ENCODE peak calls at places on chromosome 2, in six cellular contexts. Z is SK-N-SH, N is GM23248, H is PC-9, E is HCT116, U is IMR-90. L is an unnamed sample.

GRCh38 chr2:158321264-158321663 is 135.3 kb downstream of the CCDC148 start:
- DNase-seq in N (peak; percentile 23), E (peak; percentile 4), Z (no peak), H (no peak), U (peak; percentile 45), L (peak; percentile 57)

GRCh38 chr2:187169108-187169713 is 278.8 kb downstream of the CALCRL start:
- DNase-seq in N (peak; percentile 23), U (no peak), Z (no peak), H (no peak), E (no peak), L (no peak)

GRCh38 chr2:162676515-162676914 is 162.1 kb downstream of the KCNH7 start:
- DNase-seq in E (no peak), H (no peak), N (peak; percentile 0), U (no peak), Z (no peak), L (no peak)

GRCh38 chr2:102798181-102798580 is 36.4 kb downstream of the TMEM182 start:
- DNase-seq in E (no peak), H (no peak), U (no peak), N (no peak), Z (no peak), L (peak; percentile 68)

GRCh38 chr2:218282173-218282991 is 9.9 kb downstream of the TMBIM1 start:
- DNase-seq in U (peak; percentile 61), E (no peak), H (peak; percentile 96), N (peak; percentile 89), Z (peak; percentile 65), L (peak; percentile 96)

GRCh38 chr2:73291093-73291460 is 2.3 kb downstream of the EGR4 start:
- DNase-seq in E (no peak), N (peak; percentile 71), H (no peak), U (peak; percentile 46), Z (peak; percentile 33), L (peak; percentile 96)

GRCh38 chr2:179049546-179050311 is at the start of gene CCDC141:
- DNase-seq in Z (peak; percentile 23), N (no peak), U (no peak), E (no peak), H (no peak), L (no peak)

GRCh38 chr2:23199115-23199918 is 185.7 kb upstream of the KLHL29 start:
- DNase-seq in H (no peak), E (peak; percentile 24), N (peak; percentile 66), U (peak; percentile 38), Z (peak; percentile 34), L (no peak)

GRCh38 chr2:23595021-23595420 is 210.0 kb downstream of the KLHL29 start:
- DNase-seq in E (no peak), Z (no peak), U (no peak), N (no peak), H (no peak), L (no peak)

GRCh38 chr2:23624378-23624777 is 239.4 kb downstream of the KLHL29 start:
- DNase-seq in N (no peak), Z (no peak), U (no peak), H (no peak), E (peak; percentile 13), L (peak; percentile 63)

GRCh38 chr2:9805435-9806297 is 37.6 kb upstream of the TAF1B start:
- DNase-seq in N (peak; percentile 47), Z (peak; percentile 41), U (peak; percentile 84), H (no peak), E (no peak), L (peak; percentile 79)

GRCh38 chr2:176956791-176957190 is 255.8 kb upstream of the HNRNPA3 start:
- DNase-seq in N (no peak), H (no peak), E (no peak), Z (no peak), U (no peak), L (no peak)

GRCh38 chr2:238510911-238511613 is 84.3 kb downstream of the ASB1 start:
- DNase-seq in E (no peak), N (no peak), Z (no peak), U (no peak), H (no peak), L (peak; percentile 65)

GRCh38 chr2:238509903-238510302 is 83.2 kb downstream of the ASB1 start:
- DNase-seq in E (no peak), U (no peak), Z (no peak), N (no peak), H (no peak), L (peak; percentile 49)

GRCh38 chr2:238507836-238508235 is 81.1 kb downstream of the ASB1 start:
- DNase-seq in H (no peak), U (no peak), N (no peak), Z (no peak), E (no peak), L (no peak)

GRCh38 chr2:238511614-238511950 is 84.9 kb downstream of the ASB1 start:
- DNase-seq in U (no peak), H (no peak), E (no peak), N (no peak), Z (no peak), L (no peak)

GRCh38 chr2:238509151-238509820 is 82.6 kb downstream of the ASB1 start:
- DNase-seq in H (peak; percentile 34), Z (no peak), U (peak; percentile 36), E (no peak), N (peak; percentile 29), L (peak; percentile 77)
- H2AFZ ChIP-seq in H (no peak overlapping the region), Z (no peak overlapping the region), U (peak overlapping the region; percentile 10), E (no peak overlapping the region), N (no peak overlapping the region), L (no peak overlapping the region)

DNA sequence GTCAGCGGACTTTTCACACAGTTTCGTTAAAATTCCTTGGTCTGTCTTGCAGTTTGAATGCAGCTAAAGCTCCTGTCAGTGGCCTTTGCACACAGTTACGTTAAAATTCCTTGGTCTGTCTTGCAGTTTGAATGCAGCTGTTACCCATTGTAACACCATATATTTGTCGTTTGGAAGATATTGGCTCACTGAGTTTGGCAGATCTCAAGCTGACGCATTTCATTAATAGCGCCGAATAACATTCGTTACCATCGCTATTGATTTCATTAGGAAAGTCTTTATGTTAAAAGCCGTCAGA is 1.1 kb downstream of the LIMS1 start:
- DNase-seq in H (no peak), U (no peak), E (no peak), N (peak; percentile 59), Z (no peak), L (peak; percentile 84)
- H3K27ac ChIP-seq in H (peak overlapping the region; percentile 34), U (peak overlapping the region; percentile 36), E (no peak overlapping the region), N (peak overlapping the region; percentile 87), Z (peak overlapping the region; percentile 85), L (peak overlapping the region; percentile 95)

DNA sequence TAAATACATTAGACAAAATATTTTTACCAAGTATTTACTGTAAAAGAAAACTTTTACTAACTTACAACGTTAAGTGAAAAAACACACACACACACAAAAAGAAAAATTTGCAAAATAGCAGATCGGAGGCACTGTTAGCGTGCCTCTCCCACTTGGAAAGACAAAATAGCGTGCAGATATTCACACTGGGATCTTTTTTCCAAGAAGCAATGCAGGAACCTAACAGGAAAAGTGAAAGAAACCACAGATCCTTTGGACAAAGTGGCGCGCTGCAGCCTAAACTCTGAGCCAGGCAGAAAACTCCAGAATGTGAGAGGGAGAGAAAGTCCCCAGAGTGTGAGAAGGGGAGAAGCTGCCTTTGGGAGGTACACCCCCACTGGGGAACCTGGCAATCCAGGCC is 70.6 kb upstream of the SERPINE2 start:
- DNase-seq in U (no peak), H (no peak), E (no peak), Z (no peak), N (no peak), L (no peak)
- H2AFZ ChIP-seq in U (peak overlapping the region; percentile 71), H (peak overlapping the region; percentile 6), E (no peak overlapping the region), Z (peak overlapping the region; percentile 39), N (no peak overlapping the region), L (peak overlapping the region; percentile 93)

GRCh38 chr2:30514861-30515435 is 67.9 kb downstream of the LCLAT1 start:
- DNase-seq in N (no peak), H (peak; percentile 6), Z (no peak), E (no peak), U (no peak), L (peak; percentile 66)
- H3K27ac ChIP-seq in N (peak overlapping the region; percentile 4), H (peak overlapping the region; percentile 10), Z (no peak overlapping the region), E (no peak overlapping the region), U (peak overlapping the region; percentile 3), L (no peak overlapping the region)

GRCh38 chr2:210718503-210718902 is 162.1 kb downstream of the CPS1 start:
- DNase-seq in Z (no peak), E (no peak), H (no peak), U (no peak), N (no peak), L (no peak)
- H2AFZ ChIP-seq in Z (no peak overlapping the region), E (no peak overlapping the region), H (no peak overlapping the region), U (no peak overlapping the region), N (no peak overlapping the region), L (no peak overlapping the region)